ENCODE peak calls at places on chromosomes 6 and 20, in seven cellular contexts. T, V, E, D, Z, J and F are unnamed samples.

GRCh38 chr6:37648465-37649330 is 49.0 kb downstream of the MDGA1 start:
- DNase-seq in E (no peak), D (peak), Z (no peak), J (peak), T (peak), V (no peak), F (no peak)

GRCh38 chr20:20089018-20089417 is 36.7 kb downstream of the CFAP61 start:
- DNase-seq in J (no peak), Z (no peak), E (no peak), T (no peak), V (no peak), D (no peak), F (no peak)

GRCh38 chr20:58466729-58467571 is 48.2 kb downstream of the APCDD1L start:
- DNase-seq in E (no peak), D (no peak), J (peak), Z (no peak), T (no peak), V (no peak), F (no peak)

GRCh38 chr20:57395111-57395959 is 4.1 kb downstream of the RBM38 start:
- DNase-seq in Z (no peak), T (no peak), V (no peak), J (peak), D (no peak), E (no peak), F (no peak)

GRCh38 chr20:6692566-6693168 is 74.8 kb upstream of the BMP2 start:
- DNase-seq in J (peak), D (no peak), T (no peak), Z (peak), V (no peak), E (no peak), F (no peak)

GRCh38 chr6:137975058-137975940 is 108.2 kb downstream of the TNFAIP3 start:
- DNase-seq in J (no peak), T (no peak), Z (no peak), V (peak), E (no peak), D (no peak), F (no peak)

GRCh38 chr6:80210618-80211017 is 104.1 kb downstream of the BCKDHB start:
- DNase-seq in V (no peak), J (peak), D (no peak), E (no peak), Z (peak), T (no peak), F (no peak)

GRCh38 chr20:3911956-3912355 is 22.8 kb downstream of the PANK2 start:
- DNase-seq in E (peak), Z (peak), D (no peak), J (no peak), T (no peak), V (no peak), F (no peak)

GRCh38 chr20:16236589-16237241 is 336.5 kb downstream of the KIF16B start:
- DNase-seq in T (no peak), V (no peak), E (no peak), J (no peak), Z (peak), D (no peak), F (no peak)